ENCODE peak calls at places on chromosome 19, in seven cellular contexts. B is posterior vena cava; X is tibial artery; Y is type B pancreatic cell; R is activated T-cell treated with anti-CD3 and anti-CD28 coated beads for 48 hours; C is lung; K is stimulated activated naive CD8-positive, alpha-beta T cell treated with anti-CD3 and anti-CD28 coated beads, Interleukin-15, amount 100 ng/mL, for 72 hours. P is an unnamed sample.

GRCh38 chr19:32387701-32388392 is 17.7 kb upstream of the DPY19L3 start:
- DNase-seq in Y (no peak), B (no peak), C (no peak), X (peak; percentile 69), R (no peak), K (no peak), P (no peak)

GRCh38 chr19:36604656-36605100 is 435 bp upstream of the ZNF382 start:
- DNase-seq in R (peak; percentile 83), B (no peak), K (peak; percentile 82), X (peak; percentile 83), C (peak; percentile 38), Y (peak; percentile 71), P (peak; percentile 9)

GRCh38 chr19:15216363-15216762 is 15.6 kb upstream of the NOTCH3 start:
- DNase-seq in X (no peak), R (no peak), C (no peak), K (no peak), B (no peak), Y (no peak), P (no peak)

GRCh38 chr19:42126565-42126964 is 5.7 kb downstream of the POU2F2 start:
- DNase-seq in K (no peak), B (no peak), Y (no peak), C (no peak), X (no peak), R (no peak), P (no peak)

GRCh38 chr19:49763230-49763629 is at the start of gene TSKS:
- DNase-seq in K (no peak), C (no peak), Y (no peak), X (no peak), R (no peak), B (no peak), P (no peak)

GRCh38 chr19:3580156-3580955 is 4.9 kb upstream of the GIPC3 start:
- DNase-seq in X (no peak), Y (no peak), C (no peak), B (no peak), R (no peak), K (no peak), P (no peak)

GRCh38 chr19:51368366-51369282 is at the start of gene CLDND2:
- DNase-seq in B (no peak), R (no peak), C (no peak), Y (no peak), K (no peak), X (no peak), P (no peak)

GRCh38 chr19:55553217-55554182 is 8.2 kb upstream of the SBK3 start:
- DNase-seq in B (no peak), K (no peak), Y (no peak), C (no peak), R (no peak), X (no peak), P (no peak)

GRCh38 chr19:494171-495046 is 1.9 kb upstream of the MADCAM1 start:
- DNase-seq in C (no peak), K (no peak), X (no peak), Y (no peak), B (no peak), R (no peak), P (no peak)

GRCh38 chr19:42475366-42475765 is 32.6 kb upstream of the CXCL17 start:
- DNase-seq in B (no peak), K (no peak), X (no peak), Y (no peak), C (no peak), R (no peak), P (no peak)

GRCh38 chr19:30236006-30236405 is 136.2 kb upstream of the ZNF536 start:
- DNase-seq in C (no peak), R (no peak), B (no peak), Y (no peak), K (no peak), X (no peak), P (no peak)

GRCh38 chr19:10543420-10544241 is at the start of gene ATG4D:
- DNase-seq in C (peak; percentile 91), B (peak; percentile 89), Y (peak; percentile 88), R (peak; percentile 78), K (peak; percentile 81), X (peak; percentile 85), P (peak; percentile 66)

P was measured in tibial nerve.